ENCODE peak calls at places on chromosome 20, in five cellular contexts. H is central memory CD4-positive, alpha-beta T cell; B is stimulated activated naive CD4-positive, alpha-beta T cell; M is posterior cingulate gyrus; W is GM03348. E is an unnamed sample.

GRCh38 chr20:49247792-49248191 is 28.6 kb downstream of the DDX27 start:
- DNase-seq in H (no peak), B (no peak), M (no peak), W (no peak), E (no peak)

GRCh38 chr20:22908437-22908836 is 126.7 kb upstream of the SSTR4 start:
- DNase-seq in H (no peak), B (no peak), M (no peak), W (no peak), E (no peak)

GRCh38 chr20:20399705-20400104 is 31.8 kb downstream of the INSM1 start:
- DNase-seq in H (no peak), B (no peak), M (no peak), W (peak; percentile 24), E (no peak)

GRCh38 chr20:10074513-10074912 is 39.7 kb downstream of the ANKEF1 start:
- DNase-seq in H (no peak), B (no peak), M (peak; percentile 34), W (peak; percentile 43), E (no peak)

GRCh38 chr20:5041433-5041832 is 40.1 kb upstream of the SLC23A2 start:
- DNase-seq in H (no peak), B (no peak), M (peak; percentile 8), W (peak; percentile 86), E (no peak)

GRCh38 chr20:47305667-47306066 is 50.8 kb downstream of the ZMYND8 start:
- DNase-seq in H (no peak), B (no peak), M (no peak), W (no peak), E (no peak)

GRCh38 chr20:8938532-8938931 is 130.4 kb upstream of the PLCB4 start:
- DNase-seq in H (no peak), B (no peak), M (no peak), W (no peak), E (no peak)

GRCh38 chr20:34544109-34544793 is 14.3 kb upstream of the MAP1LC3A start:
- DNase-seq in H (no peak), B (peak; percentile 25), M (no peak), W (no peak), E (no peak)

GRCh38 chr20:39004508-39004907 is 42.4 kb downstream of the DHX35 start:
- DNase-seq in H (peak; percentile 48), B (no peak), M (no peak), W (no peak), E (peak; percentile 29)

GRCh38 chr20:50020283-50020682 is 37.5 kb downstream of the SNAI1 start:
- DNase-seq in H (no peak), B (no peak), M (no peak), W (peak; percentile 50), E (no peak)

GRCh38 chr20:5657190-5657872 is 92.9 kb upstream of the SHLD1 start:
- DNase-seq in H (no peak), B (no peak), M (no peak), W (peak; percentile 52), E (no peak)

GRCh38 chr20:51456511-51457280 is 85.8 kb downstream of the NFATC2 start:
- DNase-seq in H (no peak), B (no peak), M (peak; percentile 88), W (peak; percentile 97), E (no peak)